ENCODE peak calls at places on chromosomes 5 and 9, in five cellular contexts. U is IMR-90, E is Panc1, D is gastrocnemius medialis, Y is ovary. N is an unnamed sample.

GRCh38 chr9:122941560-122942234 is 877 bp downstream of the RABGAP1 start:
- DNase-seq in E (no peak), D (no peak), U (peak; percentile 76), Y (no peak), N (no peak)

GRCh38 chr5:83567741-83568530 is 96.4 kb downstream of the VCAN start:
- DNase-seq in E (no peak), D (no peak), Y (no peak), U (peak; percentile 93), N (no peak)

GRCh38 chr9:87445646-87446045 is 52.0 kb upstream of the DAPK1 start:
- DNase-seq in Y (no peak), D (peak; percentile 9), U (peak; percentile 1), E (no peak), N (peak; percentile 43)

GRCh38 chr5:155046591-155046990 is 33.0 kb downstream of the KIF4B start:
- DNase-seq in Y (no peak), E (no peak), U (no peak), D (no peak), N (no peak)

GRCh38 chr5:17441351-17441750 is 56.7 kb upstream of the TAF11L2 start:
- DNase-seq in Y (no peak), U (peak; percentile 95), D (no peak), E (no peak), N (no peak)

GRCh38 chr9:745761-746414 is 95.6 kb upstream of the DMRT1 start:
- DNase-seq in D (peak; percentile 69), E (no peak), U (no peak), Y (no peak), N (no peak)

GRCh38 chr5:110414360-110414759 is 312.1 kb downstream of the TMEM232 start:
- DNase-seq in U (peak; percentile 10), D (no peak), E (no peak), Y (no peak), N (no peak)

GRCh38 chr5:122076669-122077450 is 1.2 kb downstream of the LOX start:
- DNase-seq in U (peak; percentile 76), D (peak; percentile 29), Y (peak; percentile 87), E (no peak), N (no peak)

GRCh38 chr5:109739741-109740140 is 50.0 kb downstream of the MAN2A1 start:
- DNase-seq in U (peak; percentile 55), E (no peak), Y (no peak), D (no peak), N (no peak)

GRCh38 chr5:87302061-87302460 is 34.4 kb downstream of the RASA1 start:
- DNase-seq in Y (no peak), E (no peak), U (peak; percentile 33), D (no peak), N (no peak)

GRCh38 chr5:66551338-66551737 is 44.9 kb upstream of the MAST4 start:
- DNase-seq in E (no peak), D (no peak), Y (no peak), U (no peak), N (no peak)

GRCh38 chr9:86163503-86163902 is 64.1 kb upstream of the GOLM1 start:
- DNase-seq in U (no peak), E (no peak), D (no peak), Y (no peak), N (no peak)

GRCh38 chr5:77841616-77842015 is 65.5 kb upstream of the TBCA start:
- DNase-seq in E (no peak), Y (no peak), D (no peak), U (no peak), N (no peak)

GRCh38 chr9:112793213-112793810 is 42.8 kb downstream of the SNX30 start:
- DNase-seq in D (peak; percentile 44), E (peak; percentile 69), U (peak; percentile 56), Y (no peak), N (peak; percentile 51)

GRCh38 chr9:117303643-117304230 is 111.1 kb downstream of the ASTN2 start:
- DNase-seq in U (no peak), D (no peak), E (no peak), Y (no peak), N (no peak)

GRCh38 chr9:130766031-130766903 is 68.8 kb upstream of the ABL1 start:
- DNase-seq in E (no peak), D (no peak), Y (no peak), U (no peak), N (no peak)

GRCh38 chr5:69497006-69497520 is 4.5 kb downstream of the OCLN start:
- DNase-seq in Y (no peak), D (no peak), U (no peak), E (no peak), N (no peak)
- H3K4me1 ChIP-seq in Y (no peaks in the 10 kb centered on the region), D (peaks cover 7% of the 10 kb centered on the region), U (peaks cover 6% of the 10 kb centered on the region), E (peaks cover 66% of the 10 kb centered on the region), N (peaks cover 71% of the 10 kb centered on the region)

DNA sequence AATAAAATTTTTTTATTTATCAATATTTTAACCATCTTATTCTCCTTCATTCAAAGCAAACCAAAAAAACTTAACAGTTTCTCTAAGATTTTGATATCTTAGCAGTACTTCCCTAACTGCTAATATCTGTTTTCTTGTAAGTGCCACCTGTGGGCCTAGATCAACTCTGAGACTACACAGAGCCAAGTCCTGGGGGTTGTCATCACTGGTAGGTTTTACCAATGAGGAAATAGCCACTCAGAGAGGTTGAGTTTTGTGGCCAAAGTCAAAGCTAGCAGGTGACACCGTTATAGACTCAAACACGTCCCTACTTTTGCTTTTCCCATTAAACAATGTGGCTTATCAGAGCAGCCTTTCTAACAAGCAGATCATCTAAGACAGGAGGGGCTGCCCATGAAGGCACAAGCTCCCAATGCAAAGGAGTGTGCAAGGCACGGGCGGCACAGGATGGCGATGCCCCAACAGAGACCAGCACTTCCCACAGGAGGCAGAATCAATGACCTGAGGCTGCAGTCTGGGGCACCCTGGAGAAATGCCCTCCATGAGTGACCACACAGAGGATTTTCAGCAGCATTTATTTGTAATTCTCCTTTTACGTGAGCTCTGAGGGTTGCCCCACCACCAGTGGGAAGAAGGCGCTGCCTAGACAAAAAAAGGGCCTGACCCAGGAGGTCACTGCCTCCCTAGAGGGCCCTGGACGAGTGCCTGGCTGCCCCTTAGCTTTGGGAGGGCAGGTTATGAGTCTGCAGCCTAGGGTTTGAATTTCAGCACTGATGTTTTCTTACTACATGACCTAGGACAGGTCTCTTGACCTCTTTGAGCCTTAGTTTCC is 7.4 kb downstream of the TBC1D2 start:
- DNase-seq in E (no peak), D (no peak), U (no peak), Y (no peak), N (no peak)
- H3K4me1 ChIP-seq in E (peaks cover 13% of the 10 kb centered on the region), D (peaks cover 5% of the 10 kb centered on the region), U (peaks cover 42% of the 10 kb centered on the region), Y (no peaks in the 10 kb centered on the region), N (peaks cover 58% of the 10 kb centered on the region)

DNA sequence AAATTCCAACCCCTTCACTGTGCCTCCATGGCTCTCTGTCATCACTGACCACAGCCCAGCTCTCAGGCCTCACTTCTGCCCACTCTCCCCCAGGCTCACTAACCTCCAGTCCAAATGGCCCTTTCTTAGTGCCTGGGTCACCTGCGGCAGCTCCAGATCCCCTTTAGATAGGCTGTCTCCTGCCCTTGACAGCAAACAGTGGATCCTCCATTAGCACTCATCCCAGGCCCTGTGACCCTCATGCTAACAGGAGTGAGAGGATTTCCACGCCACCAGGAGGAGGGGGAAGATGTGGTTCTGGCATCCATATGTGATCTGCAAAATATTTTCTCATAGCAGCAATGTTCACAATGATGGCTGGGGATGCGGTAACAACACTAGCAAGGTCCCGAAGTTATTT is 139.4 kb downstream of the DCP2 start:
- DNase-seq in D (no peak), E (no peak), U (no peak), Y (no peak), N (no peak)
- H3K4me1 ChIP-seq in D (peaks cover 33% of the 10 kb centered on the region), E (no peaks in the 10 kb centered on the region), U (peaks cover 14% of the 10 kb centered on the region), Y (peaks cover 22% of the 10 kb centered on the region), N (no peaks in the 10 kb centered on the region)

DNA sequence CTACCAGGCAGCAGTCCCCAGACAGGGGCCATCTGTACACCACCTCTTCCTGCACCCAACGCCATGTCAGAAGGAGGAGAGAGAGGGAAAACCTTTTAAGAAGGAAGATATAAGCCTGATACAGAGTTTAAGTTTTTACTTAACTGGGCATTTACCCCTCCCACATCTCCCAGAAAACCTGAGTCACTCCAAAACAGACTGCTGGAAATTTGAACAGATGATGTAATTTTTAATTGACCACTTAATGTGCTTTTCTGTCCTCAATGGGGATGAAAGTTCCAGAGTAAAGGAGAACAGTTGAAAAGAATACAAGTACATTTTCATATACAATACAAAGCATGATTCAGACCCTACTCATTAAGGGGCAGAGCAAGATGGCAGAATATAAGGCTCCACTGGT is 63.9 kb downstream of the TTC39B start:
- DNase-seq in U (peak; percentile 55), E (no peak), Y (no peak), D (no peak), N (no peak)
- H3K4me1 ChIP-seq in U (peaks cover 15% of the 10 kb centered on the region), E (no peaks in the 10 kb centered on the region), Y (peaks cover 12% of the 10 kb centered on the region), D (no peaks in the 10 kb centered on the region), N (peaks cover 6% of the 10 kb centered on the region)

GRCh38 chr5:139473105-139473504 is 2.3 kb downstream of the SMIM33 start:
- DNase-seq in D (no peak), E (no peak), Y (no peak), U (no peak), N (no peak)
- H3K4me1 ChIP-seq in D (peaks cover 24% of the 10 kb centered on the region), E (no peaks in the 10 kb centered on the region), Y (peaks cover 3% of the 10 kb centered on the region), U (peaks cover 27% of the 10 kb centered on the region), N (peaks cover 9% of the 10 kb centered on the region)

DNA sequence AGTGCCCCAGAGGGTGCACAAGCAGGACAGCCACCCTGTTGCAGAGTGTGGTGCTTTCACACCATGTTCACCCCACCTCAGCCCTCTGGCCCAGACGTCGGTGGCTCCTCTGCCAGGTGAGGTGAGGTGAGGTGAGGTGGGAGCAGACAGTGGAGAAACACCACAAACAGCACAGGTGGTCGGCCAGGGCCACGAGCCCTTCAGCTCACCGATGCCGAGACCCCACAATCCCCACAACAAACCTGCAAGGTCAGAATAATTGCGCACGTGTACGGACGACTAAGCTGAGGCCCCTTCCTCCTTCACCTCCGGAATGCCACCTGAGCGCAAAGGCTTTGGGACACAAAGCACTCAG is 10.5 kb downstream of the BRD3 start:
- DNase-seq in U (no peak), D (no peak), E (no peak), Y (no peak), N (no peak)
- H3K4me1 ChIP-seq in U (peaks cover 18% of the 10 kb centered on the region), D (peaks cover 83% of the 10 kb centered on the region), E (peaks cover 2% of the 10 kb centered on the region), Y (peaks cover 40% of the 10 kb centered on the region), N (peaks cover 4% of the 10 kb centered on the region)

GRCh38 chr9:137454506-137455360 is 4.4 kb downstream of the NSMF start:
- DNase-seq in E (no peak), D (no peak), U (no peak), Y (peak; percentile 66), N (no peak)
- H3K4me1 ChIP-seq in E (peaks cover 28% of the 10 kb centered on the region), D (peaks cover 9% of the 10 kb centered on the region), U (peaks cover 24% of the 10 kb centered on the region), Y (peaks cover 15% of the 10 kb centered on the region), N (peaks cover 51% of the 10 kb centered on the region)